ENCODE peak calls at places on chromosomes 16 and 17, in ten cellular contexts. D is lower lobe of right lung, B is adipocyte, O is OCI-LY7, E is mucosa of descending colon, J is adrenal gland, Q is PC-3, A is transverse colon, L is lung, F is bronchial epithelial cell. C is an unnamed sample.

GRCh38 chr17:78438271-78438691 is 59.8 kb downstream of the PGS1 start:
- DNase-seq in D (no peak), B (no peak), O (peak; percentile 17), E (no peak), J (no peak), Q (no peak), A (no peak), L (no peak), F (no peak), C (no peak)

GRCh38 chr16:10206215-10206614 is 24.0 kb upstream of the GRIN2A start:
- DNase-seq in D (no peak), B (no peak), O (no peak), E (no peak), J (no peak), Q (peak; percentile 59), A (no peak), L (no peak), F (peak; percentile 8), C (no peak)

GRCh38 chr17:1650731-1651558 is 1.3 kb upstream of the RILP start:
- DNase-seq in D (peak; percentile 47), B (no peak), O (no peak), E (peak; percentile 79), J (no peak), Q (no peak), A (peak; percentile 54), L (no peak), F (no peak), C (no peak)

GRCh38 chr16:76335187-76335974 is 58.2 kb downstream of the CNTNAP4 start:
- DNase-seq in D (no peak), B (peak; percentile 21), O (no peak), E (no peak), J (no peak), Q (no peak), A (no peak), L (no peak), F (no peak), C (no peak)

GRCh38 chr17:77441130-77441920 is 300.6 kb downstream of the SEC14L1 start:
- DNase-seq in D (no peak), B (no peak), O (peak; percentile 100), E (peak; percentile 54), J (no peak), Q (no peak), A (peak; percentile 57), L (no peak), F (no peak), C (no peak)

GRCh38 chr17:74396567-74396966 is 29.3 kb downstream of the GPR142 start:
- DNase-seq in D (no peak), B (no peak), O (no peak), E (no peak), J (no peak), Q (no peak), A (no peak), L (no peak), F (no peak), C (no peak)

GRCh38 chr17:8126306-8127066 is 2.6 kb upstream of the HES7 start:
- DNase-seq in D (no peak), B (peak; percentile 82), O (peak; percentile 65), E (peak; percentile 59), J (no peak), Q (peak; percentile 37), A (peak; percentile 58), L (no peak), F (peak; percentile 34), C (no peak)

GRCh38 chr17:40333781-40334453 is 24.9 kb downstream of the RARA start:
- DNase-seq in D (peak; percentile 81), B (no peak), O (no peak), E (no peak), J (no peak), Q (no peak), A (no peak), L (peak; percentile 77), F (no peak), C (no peak)

GRCh38 chr17:33438578-33438977 is 145.5 kb upstream of the ASIC2 start:
- DNase-seq in D (no peak), B (no peak), O (no peak), E (no peak), J (no peak), Q (no peak), A (no peak), L (no peak), F (peak; percentile 2), C (no peak)

GRCh38 chr17:68734202-68734825 is 133.1 kb upstream of the FAM20A start:
- DNase-seq in D (no peak), B (no peak), O (no peak), E (no peak), J (no peak), Q (no peak), A (no peak), L (no peak), F (no peak), C (no peak)

GRCh38 chr16:50388491-50388890 is 19.7 kb upstream of the BRD7 start:
- DNase-seq in D (no peak), B (no peak), O (no peak), E (no peak), J (peak; percentile 18), Q (no peak), A (no peak), L (no peak), F (no peak), C (no peak)
- H3K4me3 ChIP-seq in D (no peak overlapping the region), B (no peak overlapping the region), O (no peak overlapping the region), E (no peak overlapping the region), J (no peak overlapping the region), Q (no peak overlapping the region), A (no peak overlapping the region), L (no peak overlapping the region), F (no peak overlapping the region), C (no peak overlapping the region)

GRCh38 chr16:88701541-88702363 is 4.5 kb downstream of the RNF166 start:
- DNase-seq in D (no peak), B (no peak), O (no peak), E (no peak), J (no peak), Q (no peak), A (no peak), L (no peak), F (no peak), C (no peak)
- H3K4me3 ChIP-seq in D (peak overlapping the region; percentile 100), B (no peak overlapping the region), O (peak overlapping the region; percentile 89), E (no peak overlapping the region), J (no peak overlapping the region), Q (no peak overlapping the region), A (no peak overlapping the region), L (no peak overlapping the region), F (no peak overlapping the region), C (no peak overlapping the region)

GRCh38 chr16:19116711-19117449 is 3.1 kb downstream of the ITPRIPL2 start:
- DNase-seq in D (no peak), B (peak; percentile 25), O (peak; percentile 19), E (no peak), J (no peak), Q (no peak), A (no peak), L (no peak), F (peak; percentile 76), C (no peak)

GRCh38 chr16:19113577-19114358 is at the start of gene ITPRIPL2:
- DNase-seq in D (peak; percentile 94), B (peak; percentile 96), O (no peak), E (peak; percentile 84), J (peak; percentile 94), Q (peak; percentile 87), A (peak; percentile 84), L (peak; percentile 91), F (peak; percentile 43), C (no peak)

GRCh38 chr16:19114359-19115147 is 789 bp downstream of the ITPRIPL2 start:
- DNase-seq in D (peak; percentile 78), B (peak; percentile 71), O (no peak), E (peak; percentile 68), J (peak; percentile 83), Q (peak; percentile 34), A (peak; percentile 69), L (peak; percentile 59), F (peak; percentile 15), C (no peak)

GRCh38 chr16:19118938-19119431 is 5.2 kb downstream of the ITPRIPL2 start:
- DNase-seq in D (no peak), B (peak; percentile 95), O (no peak), E (peak; percentile 40), J (peak; percentile 81), Q (peak; percentile 76), A (peak; percentile 34), L (peak; percentile 52), F (peak; percentile 85), C (peak; percentile 76)

DNA sequence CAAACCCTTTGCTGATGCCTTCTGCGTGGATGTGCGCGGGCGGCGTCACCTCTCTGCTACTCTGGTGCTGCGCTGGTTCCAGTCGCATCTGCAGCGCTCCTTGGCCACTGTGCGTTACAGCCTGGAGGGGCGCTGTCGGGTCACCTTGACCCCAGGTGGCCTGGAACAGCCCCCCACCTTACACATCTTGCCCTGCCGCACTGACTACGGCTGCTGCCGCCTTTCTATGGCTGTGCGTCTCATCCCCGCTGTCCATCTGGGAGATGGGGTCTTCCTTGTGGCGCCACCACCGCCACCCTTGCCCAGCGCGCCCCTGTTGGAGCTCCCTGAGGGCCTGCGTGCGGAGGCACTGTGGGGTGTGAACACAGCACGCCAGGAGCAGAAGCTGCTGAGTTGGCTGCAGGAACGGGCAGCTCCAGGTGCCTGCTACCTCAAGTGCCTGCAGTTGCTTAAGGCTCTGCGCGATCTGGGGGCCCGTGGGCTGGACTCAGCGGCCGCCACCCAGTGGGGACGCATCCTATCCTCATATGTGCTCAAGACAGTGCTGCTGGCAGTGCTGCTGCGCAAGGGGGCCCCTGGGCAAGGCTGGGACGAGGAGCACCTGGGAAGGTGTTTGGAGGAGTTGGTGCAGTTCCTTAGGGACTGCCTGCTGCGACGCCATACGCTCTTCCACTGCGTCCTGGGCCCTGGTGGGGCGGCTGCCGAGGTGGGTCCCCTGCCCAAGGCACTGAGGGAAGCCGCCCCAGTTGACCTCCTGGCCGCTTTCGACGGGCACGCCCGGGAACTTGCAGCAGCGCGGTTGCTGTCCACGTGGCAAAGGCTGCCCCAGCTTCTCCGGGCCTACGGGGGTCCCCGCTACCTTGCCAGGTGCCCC is 1.6 kb downstream of the ITPRIPL2 start:
- DNase-seq in D (no peak), B (no peak), O (no peak), E (peak; percentile 40), J (no peak), Q (no peak), A (no peak), L (no peak), F (no peak), C (no peak)
- H3K4me3 ChIP-seq in D (peak overlapping the region; percentile 93), B (peak overlapping the region; percentile 90), O (no peak overlapping the region), E (no peak overlapping the region), J (no peak overlapping the region), Q (peak overlapping the region; percentile 76), A (peak overlapping the region; percentile 85), L (peak overlapping the region; percentile 49), F (peak overlapping the region; percentile 51), C (peak overlapping the region; percentile 47)

GRCh38 chr17:36213695-36214094 is 2.8 kb downstream of the CCL4L2 start:
- DNase-seq in D (no peak), B (no peak), O (no peak), E (no peak), J (no peak), Q (no peak), A (no peak), L (no peak), F (no peak), C (no peak)
- H3K4me3 ChIP-seq in D (no peak overlapping the region), B (no peak overlapping the region), O (no peak overlapping the region), E (no peak overlapping the region), J (no peak overlapping the region), Q (no peak overlapping the region), A (no peak overlapping the region), L (no peak overlapping the region), F (no peak overlapping the region), C (no peak overlapping the region)

GRCh38 chr17:9648521-9649110 is 3.3 kb downstream of the USP43 start:
- DNase-seq in D (no peak), B (no peak), O (no peak), E (no peak), J (no peak), Q (no peak), A (no peak), L (no peak), F (no peak), C (no peak)
- H3K4me3 ChIP-seq in D (no peak overlapping the region), B (no peak overlapping the region), O (no peak overlapping the region), E (no peak overlapping the region), J (no peak overlapping the region), Q (peak overlapping the region; percentile 63), A (no peak overlapping the region), L (no peak overlapping the region), F (no peak overlapping the region), C (no peak overlapping the region)

GRCh38 chr16:89201467-89202377 is 1.4 kb upstream of the SLC22A31 start:
- DNase-seq in D (peak; percentile 84), B (peak; percentile 89), O (peak; percentile 71), E (peak; percentile 89), J (peak; percentile 69), Q (peak; percentile 77), A (peak; percentile 91), L (peak; percentile 90), F (peak; percentile 26), C (no peak)
- H3K4me3 ChIP-seq in D (peak overlapping the region; percentile 49), B (no peak overlapping the region), O (no peak overlapping the region), E (no peak overlapping the region), J (no peak overlapping the region), Q (peak overlapping the region; percentile 74), A (peak overlapping the region; percentile 30), L (peak overlapping the region; percentile 55), F (peak overlapping the region; percentile 18), C (peak overlapping the region; percentile 18)